ENCODE peak calls at places on chromosomes 11 and 22, in five cellular contexts. F is activated T-cell treated with anti-CD3 and anti-CD28 coated beads for 24 hours, Y is left cardiac atrium, U is AG09319, T is omental fat pad. M is an unnamed sample.

GRCh38 chr11:62755086-62755615 is 1.2 kb upstream of the ZBTB3 start:
- DNase-seq in U (no peak), T (no peak), F (no peak), Y (no peak), M (no peak)

GRCh38 chr11:86460461-86461404 is 86.0 kb downstream of the CCDC81 start:
- DNase-seq in U (no peak), T (no peak), F (no peak), Y (no peak), M (no peak)

GRCh38 chr11:68923614-68924013 is 19.9 kb downstream of the IGHMBP2 start:
- DNase-seq in Y (no peak), F (no peak), T (no peak), U (no peak), M (no peak)

GRCh38 chr11:85784907-85785306 is 26.0 kb downstream of the SYTL2 start:
- DNase-seq in F (no peak), U (no peak), Y (no peak), T (no peak), M (no peak)

GRCh38 chr22:24474221-24474620 is 20.9 kb upstream of the UPB1 start:
- DNase-seq in U (peak; percentile 23), F (no peak), T (no peak), Y (no peak), M (no peak)

GRCh38 chr11:122781378-122782040 is 56.8 kb upstream of the CRTAM start:
- DNase-seq in Y (peak; percentile 90), F (peak; percentile 60), T (peak; percentile 87), U (peak; percentile 76), M (peak; percentile 50)

GRCh38 chr11:132590554-132590953 is 941.7 kb downstream of the OPCML start:
- DNase-seq in T (no peak), Y (no peak), U (no peak), F (no peak), M (no peak)

GRCh38 chr11:33797879-33798278 is 23.6 kb upstream of the FBXO3 start:
- DNase-seq in Y (no peak), F (no peak), T (no peak), U (no peak), M (no peak)

GRCh38 chr11:104653011-104653806 is 245.1 kb downstream of the CASP12 start:
- DNase-seq in T (no peak), F (no peak), Y (no peak), U (no peak), M (no peak)

GRCh38 chr11:77748266-77748665 is 72.3 kb downstream of the RSF1 start:
- DNase-seq in T (no peak), F (no peak), U (no peak), Y (no peak), M (no peak)

GRCh38 chr11:67616431-67617242 is 9.9 kb downstream of the NDUFV1 start:
- DNase-seq in Y (no peak), T (no peak), U (no peak), F (no peak), M (no peak)